ENCODE peak calls at places on chromosomes 4 and X, in five cellular contexts. One of them, this sample, is unnamed.

GRCh38 chrX:64205735-64206491 is 405 bp upstream of the AMER1 start:
- DNase-seq in SJSA1: peak; percentile 88
- DNase-seq in upper lobe of right lung: peak; percentile 96
- DNase-seq in right lobe of liver: peak; percentile 95
- DNase-seq in transverse colon: peak; percentile 95
- DNase-seq in this sample: peak; percentile 94

GRCh38 chrX:114924846-114925245 is 92.6 kb downstream of the IL13RA2 start:
- DNase-seq in SJSA1: no peak
- DNase-seq in upper lobe of right lung: no peak
- DNase-seq in right lobe of liver: no peak
- DNase-seq in transverse colon: no peak
- DNase-seq in this sample: no peak

GRCh38 chrX:110159865-110160264 is 157.0 kb downstream of the TMEM164 start:
- DNase-seq in SJSA1: no peak
- DNase-seq in upper lobe of right lung: no peak
- DNase-seq in right lobe of liver: no peak
- DNase-seq in transverse colon: no peak
- DNase-seq in this sample: no peak

GRCh38 chrX:15973941-15974340 is 119.3 kb upstream of the AP1S2 start:
- DNase-seq in SJSA1: no peak
- DNase-seq in upper lobe of right lung: no peak
- DNase-seq in right lobe of liver: no peak
- DNase-seq in transverse colon: no peak
- DNase-seq in this sample: no peak

GRCh38 chr4:104394409-104394813 is 100.3 kb downstream of the CXXC4 start:
- DNase-seq in SJSA1: no peak
- DNase-seq in upper lobe of right lung: no peak
- DNase-seq in right lobe of liver: no peak
- DNase-seq in transverse colon: no peak
- DNase-seq in this sample: peak; percentile 26

GRCh38 chrX:132488819-132489255 is at the start of gene MBNL3:
- DNase-seq in SJSA1: no peak
- DNase-seq in upper lobe of right lung: peak; percentile 78
- DNase-seq in right lobe of liver: peak; percentile 59
- DNase-seq in transverse colon: peak; percentile 68
- DNase-seq in this sample: peak; percentile 77

GRCh38 chr4:77650787-77651186 is 45.2 kb downstream of the CXCL13 start:
- DNase-seq in SJSA1: no peak
- DNase-seq in upper lobe of right lung: no peak
- DNase-seq in right lobe of liver: no peak
- DNase-seq in transverse colon: no peak
- DNase-seq in this sample: no peak

GRCh38 chr4:98181815-98182214 is 38.5 kb upstream of the STPG2 start:
- DNase-seq in SJSA1: no peak
- DNase-seq in upper lobe of right lung: no peak
- DNase-seq in right lobe of liver: no peak
- DNase-seq in transverse colon: no peak
- DNase-seq in this sample: no peak

GRCh38 chr4:154519214-154519613 is 27.6 kb upstream of the DCHS2 start:
- DNase-seq in SJSA1: no peak
- DNase-seq in upper lobe of right lung: no peak
- DNase-seq in right lobe of liver: no peak
- DNase-seq in transverse colon: no peak
- DNase-seq in this sample: no peak

GRCh38 chr4:168613869-168614268 is 117.0 kb downstream of the PALLD start:
- DNase-seq in SJSA1: no peak
- DNase-seq in upper lobe of right lung: no peak
- DNase-seq in right lobe of liver: no peak
- DNase-seq in transverse colon: no peak
- DNase-seq in this sample: no peak

GRCh38 chr4:71978192-71978845 is 53.5 kb upstream of the NPFFR2 start:
- DNase-seq in SJSA1: no peak
- DNase-seq in upper lobe of right lung: no peak
- DNase-seq in right lobe of liver: no peak
- DNase-seq in transverse colon: no peak
- DNase-seq in this sample: no peak

GRCh38 chr4:111064342-111064993 is 441.6 kb upstream of the PITX2 start:
- DNase-seq in SJSA1: peak; percentile 91
- DNase-seq in upper lobe of right lung: no peak
- DNase-seq in right lobe of liver: no peak
- DNase-seq in transverse colon: no peak
- DNase-seq in this sample: no peak

GRCh38 chr4:71231073-71231752 is 107.6 kb upstream of the SLC4A4 start:
- DNase-seq in SJSA1: no peak
- DNase-seq in upper lobe of right lung: peak; percentile 93
- DNase-seq in right lobe of liver: peak; percentile 96
- DNase-seq in transverse colon: peak; percentile 81
- DNase-seq in this sample: peak; percentile 91

GRCh38 chr4:40918330-40918729 is 168.6 kb downstream of the NSUN7 start:
- DNase-seq in SJSA1: no peak
- DNase-seq in upper lobe of right lung: no peak
- DNase-seq in right lobe of liver: peak; percentile 89
- DNase-seq in transverse colon: peak; percentile 40
- DNase-seq in this sample: no peak

GRCh38 chrX:15983034-15983433 is 128.4 kb upstream of the AP1S2 start:
- DNase-seq in SJSA1: no peak
- DNase-seq in upper lobe of right lung: no peak
- DNase-seq in right lobe of liver: no peak
- DNase-seq in transverse colon: no peak
- DNase-seq in this sample: no peak

GRCh38 chr4:6298035-6298434 is 28.4 kb downstream of the WFS1 start:
- DNase-seq in SJSA1: no peak
- DNase-seq in upper lobe of right lung: no peak
- DNase-seq in right lobe of liver: no peak
- DNase-seq in transverse colon: peak; percentile 15
- DNase-seq in this sample: no peak

GRCh38 chr4:181202249-181202648 is 1041.0 kb upstream of the TENM3 start:
- DNase-seq in SJSA1: no peak
- DNase-seq in upper lobe of right lung: no peak
- DNase-seq in right lobe of liver: no peak
- DNase-seq in transverse colon: no peak
- DNase-seq in this sample: no peak

GRCh38 chr4:187387709-187388108 is 607.9 kb upstream of the ZFP42 start:
- DNase-seq in SJSA1: peak; percentile 54
- DNase-seq in upper lobe of right lung: no peak
- DNase-seq in right lobe of liver: no peak
- DNase-seq in transverse colon: no peak
- DNase-seq in this sample: no peak

GRCh38 chr4:25900310-25900709 is 13.7 kb upstream of the SMIM20 start:
- DNase-seq in SJSA1: no peak
- DNase-seq in upper lobe of right lung: no peak
- DNase-seq in right lobe of liver: no peak
- DNase-seq in transverse colon: no peak
- DNase-seq in this sample: no peak

GRCh38 chrX:10010686-10011085 is 43.5 kb downstream of the CLDN34 start:
- DNase-seq in SJSA1: no peak
- DNase-seq in upper lobe of right lung: no peak
- DNase-seq in right lobe of liver: no peak
- DNase-seq in transverse colon: no peak
- DNase-seq in this sample: no peak

GRCh38 chr4:78544681-78545080 is 6.9 kb upstream of the ANXA3 start:
- DNase-seq in SJSA1: no peak
- DNase-seq in upper lobe of right lung: no peak
- DNase-seq in right lobe of liver: no peak
- DNase-seq in transverse colon: no peak
- DNase-seq in this sample: no peak

GRCh38 chr4:1193206-1194027 is 21.0 kb upstream of the SPON2 start:
- DNase-seq in SJSA1: no peak
- DNase-seq in upper lobe of right lung: peak; percentile 50
- DNase-seq in right lobe of liver: peak; percentile 48
- DNase-seq in transverse colon: no peak
- DNase-seq in this sample: no peak

GRCh38 chr4:156547439-156547838 is 424.2 kb downstream of the PDGFC start:
- DNase-seq in SJSA1: peak; percentile 51
- DNase-seq in upper lobe of right lung: no peak
- DNase-seq in right lobe of liver: no peak
- DNase-seq in transverse colon: no peak
- DNase-seq in this sample: no peak

GRCh38 chr4:83358410-83358809 is 23.8 kb upstream of the HPSE start:
- DNase-seq in SJSA1: peak; percentile 51
- DNase-seq in upper lobe of right lung: no peak
- DNase-seq in right lobe of liver: no peak
- DNase-seq in transverse colon: no peak
- DNase-seq in this sample: no peak

GRCh38 chr4:62601737-62602136 is 1401.6 kb downstream of the ADGRL3 start:
- DNase-seq in SJSA1: no peak
- DNase-seq in upper lobe of right lung: no peak
- DNase-seq in right lobe of liver: no peak
- DNase-seq in transverse colon: no peak
- DNase-seq in this sample: no peak

GRCh38 chr4:53019485-53020382 is 157.6 kb downstream of the RASL11B start:
- DNase-seq in SJSA1: no peak
- DNase-seq in upper lobe of right lung: no peak
- DNase-seq in right lobe of liver: peak; percentile 59
- DNase-seq in transverse colon: no peak
- DNase-seq in this sample: no peak

GRCh38 chrX:46637937-46638336 is 64.4 kb downstream of the CHST7 start:
- DNase-seq in SJSA1: no peak
- DNase-seq in upper lobe of right lung: no peak
- DNase-seq in right lobe of liver: no peak
- DNase-seq in transverse colon: no peak
- DNase-seq in this sample: no peak

GRCh38 chr4:49032440-49033161 is 46.5 kb downstream of the CWH43 start:
- DNase-seq in SJSA1: no peak
- DNase-seq in upper lobe of right lung: no peak
- DNase-seq in right lobe of liver: no peak
- DNase-seq in transverse colon: no peak
- DNase-seq in this sample: no peak

GRCh38 chrX:22124098-22124497 is 92.0 kb downstream of the PHEX start:
- DNase-seq in SJSA1: no peak
- DNase-seq in upper lobe of right lung: no peak
- DNase-seq in right lobe of liver: no peak
- DNase-seq in transverse colon: no peak
- DNase-seq in this sample: no peak

GRCh38 chr4:87856816-87857215 is 24.0 kb downstream of the MEPE start:
- DNase-seq in SJSA1: no peak
- DNase-seq in upper lobe of right lung: no peak
- DNase-seq in right lobe of liver: no peak
- DNase-seq in transverse colon: no peak
- DNase-seq in this sample: no peak

GRCh38 chrX:115940348-115940747 is 230.2 kb upstream of the AGTR2 start:
- DNase-seq in SJSA1: no peak
- DNase-seq in upper lobe of right lung: no peak
- DNase-seq in right lobe of liver: no peak
- DNase-seq in transverse colon: no peak
- DNase-seq in this sample: no peak

GRCh38 chr4:7051144-7051495 is 7.9 kb downstream of the TADA2B start:
- DNase-seq in SJSA1: no peak
- DNase-seq in upper lobe of right lung: no peak
- DNase-seq in right lobe of liver: no peak
- DNase-seq in transverse colon: no peak
- DNase-seq in this sample: no peak

GRCh38 chr4:121411151-121411744 is 30.4 kb upstream of the QRFPR start:
- DNase-seq in SJSA1: no peak
- DNase-seq in upper lobe of right lung: no peak
- DNase-seq in right lobe of liver: no peak
- DNase-seq in transverse colon: no peak
- DNase-seq in this sample: no peak

GRCh38 chr4:122086338-122086737 is 65.8 kb upstream of the BLTP1 start:
- DNase-seq in SJSA1: no peak
- DNase-seq in upper lobe of right lung: no peak
- DNase-seq in right lobe of liver: no peak
- DNase-seq in transverse colon: no peak
- DNase-seq in this sample: no peak

GRCh38 chr4:23882976-23883531 is 6.8 kb downstream of the PPARGC1A start:
- DNase-seq in SJSA1: no peak
- DNase-seq in upper lobe of right lung: no peak
- DNase-seq in right lobe of liver: no peak
- DNase-seq in transverse colon: no peak
- DNase-seq in this sample: no peak
- H3K27ac ChIP-seq in SJSA1: no peak overlapping the region
- H3K27ac ChIP-seq in upper lobe of right lung: no peak overlapping the region
- H3K27ac ChIP-seq in right lobe of liver: peak overlapping the region; percentile 96
- H3K27ac ChIP-seq in transverse colon: no peak overlapping the region
- H3K27ac ChIP-seq in this sample: no peak overlapping the region

DNA sequence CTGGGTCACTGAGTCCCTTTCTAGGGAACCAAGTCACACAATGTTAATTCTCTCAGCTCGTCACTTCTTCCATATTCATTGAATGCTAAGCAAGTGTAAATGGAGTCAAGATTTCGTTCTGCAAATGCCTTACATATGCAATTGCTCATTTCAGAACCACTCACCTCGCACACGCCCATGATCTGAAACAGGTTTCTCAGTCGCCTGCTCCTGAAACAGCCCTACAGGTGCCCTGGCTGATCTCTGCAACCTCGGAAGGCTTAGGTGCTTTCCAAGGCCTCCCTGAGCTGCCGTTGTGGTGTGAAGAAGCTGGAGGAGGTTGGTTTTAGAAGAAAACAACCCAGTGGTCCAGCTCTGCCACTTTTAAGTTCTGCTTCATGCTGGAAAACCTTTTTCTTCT is 100.8 kb upstream of the MSX1 start:
- DNase-seq in SJSA1: no peak
- DNase-seq in upper lobe of right lung: no peak
- DNase-seq in right lobe of liver: no peak
- DNase-seq in transverse colon: no peak
- DNase-seq in this sample: no peak
- H3K27ac ChIP-seq in SJSA1: no peak overlapping the region
- H3K27ac ChIP-seq in upper lobe of right lung: no peak overlapping the region
- H3K27ac ChIP-seq in right lobe of liver: no peak overlapping the region
- H3K27ac ChIP-seq in transverse colon: no peak overlapping the region
- H3K27ac ChIP-seq in this sample: no peak overlapping the region

GRCh38 chr4:140257461-140258305 is 103.7 kb upstream of the MAML3 start:
- DNase-seq in SJSA1: no peak
- DNase-seq in upper lobe of right lung: no peak
- DNase-seq in right lobe of liver: no peak
- DNase-seq in transverse colon: no peak
- DNase-seq in this sample: no peak
- H3K27ac ChIP-seq in SJSA1: peak overlapping the region; percentile 27
- H3K27ac ChIP-seq in upper lobe of right lung: no peak overlapping the region
- H3K27ac ChIP-seq in right lobe of liver: no peak overlapping the region
- H3K27ac ChIP-seq in transverse colon: peak overlapping the region; percentile 20
- H3K27ac ChIP-seq in this sample: no peak overlapping the region

GRCh38 chrX:53223955-53224859 is 800 bp downstream of the KDM5C start:
- DNase-seq in SJSA1: no peak
- DNase-seq in upper lobe of right lung: no peak
- DNase-seq in right lobe of liver: no peak
- DNase-seq in transverse colon: peak; percentile 22
- DNase-seq in this sample: no peak

GRCh38 chrX:53227224-53227765 is 2.3 kb upstream of the KDM5C start:
- DNase-seq in SJSA1: no peak
- DNase-seq in upper lobe of right lung: no peak
- DNase-seq in right lobe of liver: no peak
- DNase-seq in transverse colon: no peak
- DNase-seq in this sample: no peak

GRCh38 chrX:53224860-53225797 is at the start of gene KDM5C:
- DNase-seq in SJSA1: peak; percentile 87
- DNase-seq in upper lobe of right lung: peak; percentile 92
- DNase-seq in right lobe of liver: peak; percentile 88
- DNase-seq in transverse colon: peak; percentile 95
- DNase-seq in this sample: peak; percentile 91

GRCh38 chrX:53223068-53223693 is 1.8 kb downstream of the KDM5C start:
- DNase-seq in SJSA1: no peak
- DNase-seq in upper lobe of right lung: no peak
- DNase-seq in right lobe of liver: no peak
- DNase-seq in transverse colon: peak; percentile 26
- DNase-seq in this sample: no peak
- H3K27ac ChIP-seq in SJSA1: no peak overlapping the region
- H3K27ac ChIP-seq in upper lobe of right lung: no peak overlapping the region
- H3K27ac ChIP-seq in right lobe of liver: no peak overlapping the region
- H3K27ac ChIP-seq in transverse colon: peak overlapping the region; percentile 89
- H3K27ac ChIP-seq in this sample: no peak overlapping the region

This sample was measured in lower lobe of right lung.